ENCODE peak calls at places on chromosomes 5 and 9, in six cellular contexts. F is amygdala, R is HS-5, E is G401, H is ovary, G is iPS-NIHi11. L is an unnamed sample.

GRCh38 chr5:56476487-56476856 is 243.3 kb upstream of the ANKRD55 start:
- DNase-seq in F (no peak), R (no peak), E (no peak), H (no peak), G (no peak), L (no peak)

GRCh38 chr9:100206899-100207298 is 107.9 kb downstream of the INVS start:
- DNase-seq in F (no peak), R (no peak), E (no peak), H (no peak), G (no peak), L (no peak)

GRCh38 chr9:112836394-112836793 is 54.3 kb downstream of the SLC46A2 start:
- DNase-seq in F (no peak), R (no peak), E (no peak), H (no peak), G (no peak), L (no peak)

GRCh38 chr9:130213898-130214761 is 41.9 kb downstream of the NCS1 start:
- DNase-seq in F (no peak), R (no peak), E (no peak), H (peak), G (peak), L (no peak)

GRCh38 chr5:103569313-103570060 is 6.9 kb upstream of the NUDT12 start:
- DNase-seq in F (no peak), R (no peak), E (no peak), H (no peak), G (no peak), L (no peak)

GRCh38 chr5:104171958-104172357 is 609.4 kb upstream of the NUDT12 start:
- DNase-seq in F (no peak), R (no peak), E (no peak), H (no peak), G (no peak), L (no peak)

GRCh38 chr9:136014147-136014927 is 53.2 kb upstream of the UBAC1 start:
- DNase-seq in F (no peak), R (no peak), E (no peak), H (no peak), G (no peak), L (no peak)

GRCh38 chr9:133107961-133108793 is 12.9 kb downstream of the RALGDS start:
- DNase-seq in F (no peak), R (no peak), E (no peak), H (peak), G (no peak), L (no peak)

GRCh38 chr5:90606539-90606938 is 47.9 kb downstream of the ADGRV1 start:
- DNase-seq in F (no peak), R (no peak), E (no peak), H (no peak), G (no peak), L (no peak)

GRCh38 chr5:12902611-12903010 is 998.4 kb upstream of the CTNND2 start:
- DNase-seq in F (no peak), R (no peak), E (no peak), H (no peak), G (no peak), L (no peak)

GRCh38 chr9:90857855-90858254 is 56.2 kb downstream of the SYK start:
- DNase-seq in F (no peak), R (no peak), E (no peak), H (no peak), G (no peak), L (no peak)

GRCh38 chr9:108643756-108644510 is 211.9 kb downstream of the ACTL7B start:
- DNase-seq in F (no peak), R (no peak), E (no peak), H (no peak), G (no peak), L (no peak)

L was measured in epithelial cell of prostate.